ENCODE peak calls at places on chromosome 4, in eight cellular contexts. One of them, this sample, is unnamed.

GRCh38 chr4:18795794-18796193 is 774.2 kb upstream of the LCORL start:
- DNase-seq in cardiac fibroblast: no peak
- DNase-seq in GM03348: no peak
- DNase-seq in hypothalamus: no peak
- DNase-seq in nephron progenitor cell: no peak
- DNase-seq in colonic mucosa: no peak
- DNase-seq in WTC11: no peak
- DNase-seq in iris pigment epithelial cell: no peak
- DNase-seq in this sample: no peak

GRCh38 chr4:150130953-150131352 is 52.7 kb downstream of the DCLK2 start:
- DNase-seq in cardiac fibroblast: peak; percentile 70
- DNase-seq in GM03348: no peak
- DNase-seq in hypothalamus: no peak
- DNase-seq in nephron progenitor cell: no peak
- DNase-seq in colonic mucosa: no peak
- DNase-seq in WTC11: no peak
- DNase-seq in iris pigment epithelial cell: peak; percentile 85
- DNase-seq in this sample: no peak

GRCh38 chr4:48369248-48369647 is 27.9 kb downstream of the SLAIN2 start:
- DNase-seq in cardiac fibroblast: no peak
- DNase-seq in GM03348: no peak
- DNase-seq in hypothalamus: no peak
- DNase-seq in nephron progenitor cell: no peak
- DNase-seq in colonic mucosa: no peak
- DNase-seq in WTC11: no peak
- DNase-seq in iris pigment epithelial cell: peak; percentile 41
- DNase-seq in this sample: no peak

GRCh38 chr4:82500830-82501229 is 61.0 kb downstream of the TMEM150C start:
- DNase-seq in cardiac fibroblast: no peak
- DNase-seq in GM03348: no peak
- DNase-seq in hypothalamus: no peak
- DNase-seq in nephron progenitor cell: no peak
- DNase-seq in colonic mucosa: no peak
- DNase-seq in WTC11: no peak
- DNase-seq in iris pigment epithelial cell: no peak
- DNase-seq in this sample: no peak

GRCh38 chr4:108763226-108763593 is 357 bp upstream of the ETNPPL start:
- DNase-seq in cardiac fibroblast: no peak
- DNase-seq in GM03348: no peak
- DNase-seq in hypothalamus: no peak
- DNase-seq in nephron progenitor cell: no peak
- DNase-seq in colonic mucosa: no peak
- DNase-seq in WTC11: no peak
- DNase-seq in iris pigment epithelial cell: no peak
- DNase-seq in this sample: no peak

GRCh38 chr4:4443821-4444220 is 56.9 kb downstream of the NSG1 start:
- DNase-seq in cardiac fibroblast: peak; percentile 41
- DNase-seq in GM03348: peak; percentile 44
- DNase-seq in hypothalamus: no peak
- DNase-seq in nephron progenitor cell: no peak
- DNase-seq in colonic mucosa: no peak
- DNase-seq in WTC11: no peak
- DNase-seq in iris pigment epithelial cell: peak; percentile 81
- DNase-seq in this sample: no peak

GRCh38 chr4:73648478-73648877 is 28.2 kb upstream of the RASSF6 start:
- DNase-seq in cardiac fibroblast: no peak
- DNase-seq in GM03348: no peak
- DNase-seq in hypothalamus: no peak
- DNase-seq in nephron progenitor cell: no peak
- DNase-seq in colonic mucosa: no peak
- DNase-seq in WTC11: no peak
- DNase-seq in iris pigment epithelial cell: no peak
- DNase-seq in this sample: no peak

GRCh38 chr4:110860901-110861300 is 238.0 kb upstream of the PITX2 start:
- DNase-seq in cardiac fibroblast: no peak
- DNase-seq in GM03348: no peak
- DNase-seq in hypothalamus: no peak
- DNase-seq in nephron progenitor cell: no peak
- DNase-seq in colonic mucosa: no peak
- DNase-seq in WTC11: no peak
- DNase-seq in iris pigment epithelial cell: no peak
- DNase-seq in this sample: no peak

GRCh38 chr4:8817081-8817812 is 54.4 kb downstream of the HMX1 start:
- DNase-seq in cardiac fibroblast: no peak
- DNase-seq in GM03348: no peak
- DNase-seq in hypothalamus: no peak
- DNase-seq in nephron progenitor cell: no peak
- DNase-seq in colonic mucosa: no peak
- DNase-seq in WTC11: peak; percentile 3
- DNase-seq in iris pigment epithelial cell: no peak
- DNase-seq in this sample: peak; percentile 2

GRCh38 chr4:94532016-94532789 is 80.5 kb downstream of the PDLIM5 start:
- DNase-seq in cardiac fibroblast: no peak
- DNase-seq in GM03348: no peak
- DNase-seq in hypothalamus: no peak
- DNase-seq in nephron progenitor cell: no peak
- DNase-seq in colonic mucosa: peak; percentile 31
- DNase-seq in WTC11: no peak
- DNase-seq in iris pigment epithelial cell: peak; percentile 85
- DNase-seq in this sample: no peak

GRCh38 chr4:40685300-40685699 is 55.6 kb upstream of the RBM47 start:
- DNase-seq in cardiac fibroblast: peak; percentile 40
- DNase-seq in GM03348: no peak
- DNase-seq in hypothalamus: no peak
- DNase-seq in nephron progenitor cell: no peak
- DNase-seq in colonic mucosa: no peak
- DNase-seq in WTC11: no peak
- DNase-seq in iris pigment epithelial cell: peak; percentile 63
- DNase-seq in this sample: no peak

GRCh38 chr4:10697071-10697470 is 12.5 kb upstream of the CLNK start:
- DNase-seq in cardiac fibroblast: no peak
- DNase-seq in GM03348: no peak
- DNase-seq in hypothalamus: no peak
- DNase-seq in nephron progenitor cell: no peak
- DNase-seq in colonic mucosa: no peak
- DNase-seq in WTC11: no peak
- DNase-seq in iris pigment epithelial cell: no peak
- DNase-seq in this sample: no peak

GRCh38 chr4:25535278-25535677 is 120.4 kb upstream of the SLC34A2 start:
- DNase-seq in cardiac fibroblast: no peak
- DNase-seq in GM03348: no peak
- DNase-seq in hypothalamus: no peak
- DNase-seq in nephron progenitor cell: peak; percentile 12
- DNase-seq in colonic mucosa: no peak
- DNase-seq in WTC11: no peak
- DNase-seq in iris pigment epithelial cell: no peak
- DNase-seq in this sample: no peak

GRCh38 chr4:146040623-146041022 is 102.0 kb upstream of the ZNF827 start:
- DNase-seq in cardiac fibroblast: no peak
- DNase-seq in GM03348: no peak
- DNase-seq in hypothalamus: no peak
- DNase-seq in nephron progenitor cell: no peak
- DNase-seq in colonic mucosa: no peak
- DNase-seq in WTC11: no peak
- DNase-seq in iris pigment epithelial cell: no peak
- DNase-seq in this sample: no peak

GRCh38 chr4:181301735-181302380 is 941.3 kb upstream of the TENM3 start:
- DNase-seq in cardiac fibroblast: peak; percentile 10
- DNase-seq in GM03348: peak; percentile 47
- DNase-seq in hypothalamus: no peak
- DNase-seq in nephron progenitor cell: peak; percentile 55
- DNase-seq in colonic mucosa: peak; percentile 44
- DNase-seq in WTC11: peak; percentile 75
- DNase-seq in iris pigment epithelial cell: peak; percentile 12
- DNase-seq in this sample: no peak

GRCh38 chr4:186167605-186168004 is 23.8 kb upstream of the CYP4V2 start:
- DNase-seq in cardiac fibroblast: no peak
- DNase-seq in GM03348: no peak
- DNase-seq in hypothalamus: no peak
- DNase-seq in nephron progenitor cell: no peak
- DNase-seq in colonic mucosa: no peak
- DNase-seq in WTC11: no peak
- DNase-seq in iris pigment epithelial cell: no peak
- DNase-seq in this sample: no peak

GRCh38 chr4:37595875-37596402 is 90.2 kb downstream of the RELL1 start:
- DNase-seq in cardiac fibroblast: no peak
- DNase-seq in GM03348: no peak
- DNase-seq in hypothalamus: no peak
- DNase-seq in nephron progenitor cell: no peak
- DNase-seq in colonic mucosa: no peak
- DNase-seq in WTC11: no peak
- DNase-seq in iris pigment epithelial cell: no peak
- DNase-seq in this sample: no peak

GRCh38 chr4:161291222-161291621 is 872.6 kb downstream of the FSTL5 start:
- DNase-seq in cardiac fibroblast: no peak
- DNase-seq in GM03348: no peak
- DNase-seq in hypothalamus: no peak
- DNase-seq in nephron progenitor cell: no peak
- DNase-seq in colonic mucosa: no peak
- DNase-seq in WTC11: no peak
- DNase-seq in iris pigment epithelial cell: no peak
- DNase-seq in this sample: no peak

GRCh38 chr4:22473268-22473667 is 42.6 kb downstream of the ADGRA3 start:
- DNase-seq in cardiac fibroblast: peak; percentile 85
- DNase-seq in GM03348: no peak
- DNase-seq in hypothalamus: no peak
- DNase-seq in nephron progenitor cell: no peak
- DNase-seq in colonic mucosa: no peak
- DNase-seq in WTC11: no peak
- DNase-seq in iris pigment epithelial cell: peak; percentile 92
- DNase-seq in this sample: no peak

GRCh38 chr4:15719506-15719905 is 16.6 kb downstream of the BST1 start:
- DNase-seq in cardiac fibroblast: peak; percentile 45
- DNase-seq in GM03348: no peak
- DNase-seq in hypothalamus: no peak
- DNase-seq in nephron progenitor cell: no peak
- DNase-seq in colonic mucosa: no peak
- DNase-seq in WTC11: no peak
- DNase-seq in iris pigment epithelial cell: peak; percentile 44
- DNase-seq in this sample: no peak

GRCh38 chr4:41176357-41176756 is 38.0 kb downstream of the APBB2 start:
- DNase-seq in cardiac fibroblast: peak; percentile 78
- DNase-seq in GM03348: peak; percentile 31
- DNase-seq in hypothalamus: no peak
- DNase-seq in nephron progenitor cell: no peak
- DNase-seq in colonic mucosa: no peak
- DNase-seq in WTC11: no peak
- DNase-seq in iris pigment epithelial cell: peak; percentile 83
- DNase-seq in this sample: no peak

GRCh38 chr4:52840531-52841350 is 21.4 kb upstream of the RASL11B start:
- DNase-seq in cardiac fibroblast: no peak
- DNase-seq in GM03348: no peak
- DNase-seq in hypothalamus: no peak
- DNase-seq in nephron progenitor cell: no peak
- DNase-seq in colonic mucosa: no peak
- DNase-seq in WTC11: no peak
- DNase-seq in iris pigment epithelial cell: no peak
- DNase-seq in this sample: no peak

This sample was measured in heart left ventricle.